ENCODE peak calls at places on chromosomes 3 and 15, in four cellular contexts. One of them, this sample, is unnamed.

GRCh38 chr3:124600765-124601164 is 129.5 kb upstream of the UMPS start:
- DNase-seq in pancreas: no peak
- DNase-seq in cardiac muscle cell: no peak
- DNase-seq in PC-3: peak
- DNase-seq in this sample: no peak

GRCh38 chr3:97957617-97958311 is 14.5 kb downstream of the RIOX2 start:
- DNase-seq in pancreas: no peak
- DNase-seq in cardiac muscle cell: no peak
- DNase-seq in PC-3: peak
- DNase-seq in this sample: no peak

GRCh38 chr3:81602781-81603180 is 158.7 kb downstream of the GBE1 start:
- DNase-seq in pancreas: no peak
- DNase-seq in cardiac muscle cell: no peak
- DNase-seq in PC-3: no peak
- DNase-seq in this sample: no peak

GRCh38 chr3:35679409-35680080 is 40.2 kb downstream of the ARPP21 start:
- DNase-seq in pancreas: no peak
- DNase-seq in cardiac muscle cell: no peak
- DNase-seq in PC-3: no peak
- DNase-seq in this sample: no peak

GRCh38 chr15:75904241-75904631 is 558 bp downstream of the FBXO22 start:
- DNase-seq in pancreas: peak
- DNase-seq in cardiac muscle cell: peak
- DNase-seq in PC-3: peak
- DNase-seq in this sample: peak

GRCh38 chr15:64740361-64741170 is 34.8 kb downstream of the RBPMS2 start:
- DNase-seq in pancreas: no peak
- DNase-seq in cardiac muscle cell: no peak
- DNase-seq in PC-3: peak
- DNase-seq in this sample: peak

GRCh38 chr3:174441588-174442316 is 417.4 kb upstream of the NAALADL2 start:
- DNase-seq in pancreas: no peak
- DNase-seq in cardiac muscle cell: no peak
- DNase-seq in PC-3: peak
- DNase-seq in this sample: no peak

GRCh38 chr3:40588406-40588805 is 63.6 kb downstream of the ZNF621 start:
- DNase-seq in pancreas: no peak
- DNase-seq in cardiac muscle cell: no peak
- DNase-seq in PC-3: peak
- DNase-seq in this sample: no peak

DNA sequence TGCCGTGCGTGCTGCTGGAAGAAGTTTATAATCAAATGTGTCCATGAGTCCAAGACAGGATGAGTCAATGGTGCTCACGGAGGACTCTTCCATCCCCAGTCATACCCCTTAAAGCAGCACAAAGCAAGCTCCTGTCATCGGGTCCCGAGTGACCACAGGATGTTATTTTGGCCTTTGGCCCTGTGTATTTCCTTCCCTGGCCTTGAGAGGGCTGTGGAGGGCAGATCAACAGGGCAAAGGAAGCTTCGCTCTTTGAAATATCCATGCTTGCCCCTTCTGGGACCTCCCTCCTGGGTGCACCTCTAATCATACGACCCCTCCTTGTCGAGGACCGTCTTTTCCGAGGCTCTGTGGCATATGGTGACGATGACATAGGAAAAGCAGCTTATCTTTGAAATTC is 93.4 kb downstream of the SLCO3A1 start:
- DNase-seq in pancreas: no peak
- DNase-seq in cardiac muscle cell: no peak
- DNase-seq in PC-3: no peak
- DNase-seq in this sample: no peak
- H3K27ac ChIP-seq in pancreas: peak
- H3K27ac ChIP-seq in cardiac muscle cell: peak
- H3K27ac ChIP-seq in PC-3: no peak
- H3K27ac ChIP-seq in this sample: no peak

GRCh38 chr3:8097690-8098089 is 403.9 kb upstream of the LMCD1 start:
- DNase-seq in pancreas: no peak
- DNase-seq in cardiac muscle cell: no peak
- DNase-seq in PC-3: no peak
- DNase-seq in this sample: no peak
- TF ChIP-seq CTCF in pancreas: no peak
- TF ChIP-seq CTCF in cardiac muscle cell: peak
- TF ChIP-seq CTCF in PC-3: peak
- TF ChIP-seq CTCF in this sample: no peak

GRCh38 chr3:115100806-115101205 is 46.3 kb downstream of the ZBTB20 start:
- DNase-seq in pancreas: no peak
- DNase-seq in cardiac muscle cell: no peak
- DNase-seq in PC-3: no peak
- DNase-seq in this sample: no peak

GRCh38 chr3:115095236-115095635 is 51.9 kb downstream of the ZBTB20 start:
- DNase-seq in pancreas: no peak
- DNase-seq in cardiac muscle cell: no peak
- DNase-seq in PC-3: no peak
- DNase-seq in this sample: no peak

GRCh38 chr3:115098354-115099073 is 48.6 kb downstream of the ZBTB20 start:
- DNase-seq in pancreas: no peak
- DNase-seq in cardiac muscle cell: no peak
- DNase-seq in PC-3: no peak
- DNase-seq in this sample: no peak

GRCh38 chr3:115100172-115100571 is 46.9 kb downstream of the ZBTB20 start:
- DNase-seq in pancreas: no peak
- DNase-seq in cardiac muscle cell: peak
- DNase-seq in PC-3: peak
- DNase-seq in this sample: peak

GRCh38 chr3:115099115-115099884 is 47.8 kb downstream of the ZBTB20 start:
- DNase-seq in pancreas: no peak
- DNase-seq in cardiac muscle cell: no peak
- DNase-seq in PC-3: no peak
- DNase-seq in this sample: peak
- H3K27ac ChIP-seq in pancreas: peak
- H3K27ac ChIP-seq in cardiac muscle cell: peak
- H3K27ac ChIP-seq in PC-3: no peak
- H3K27ac ChIP-seq in this sample: peak

GRCh38 chr3:4914464-4914863 is 64.8 kb upstream of the BHLHE40 start:
- DNase-seq in pancreas: no peak
- DNase-seq in cardiac muscle cell: no peak
- DNase-seq in PC-3: no peak
- DNase-seq in this sample: no peak
- TF ChIP-seq CTCF in pancreas: no peak
- TF ChIP-seq CTCF in cardiac muscle cell: no peak
- TF ChIP-seq CTCF in PC-3: no peak
- TF ChIP-seq CTCF in this sample: no peak

GRCh38 chr15:58039260-58040035 is 26.1 kb downstream of the ALDH1A2 start:
- DNase-seq in pancreas: no peak
- DNase-seq in cardiac muscle cell: no peak
- DNase-seq in PC-3: peak
- DNase-seq in this sample: no peak
- H3K27ac ChIP-seq in pancreas: no peak
- H3K27ac ChIP-seq in cardiac muscle cell: no peak
- H3K27ac ChIP-seq in PC-3: peak
- H3K27ac ChIP-seq in this sample: no peak

DNA sequence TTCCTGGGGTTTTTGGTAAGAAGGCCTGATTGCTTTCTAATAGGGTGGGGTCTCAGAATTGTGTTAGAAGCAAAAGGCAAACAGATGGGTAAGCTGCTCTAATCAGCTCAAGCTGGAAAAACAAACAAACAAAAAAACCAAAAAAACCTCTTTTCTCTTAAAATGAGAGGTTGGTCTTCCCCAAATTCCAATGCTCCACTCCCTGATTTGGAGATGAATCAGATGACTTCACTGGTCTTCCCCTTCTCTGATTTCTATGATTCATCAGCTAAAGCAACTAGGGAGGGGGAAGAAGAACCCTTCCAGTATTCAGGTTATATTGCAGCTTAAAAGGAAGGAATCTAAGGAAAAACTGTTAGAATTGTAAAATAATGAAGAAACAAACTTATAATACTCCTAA is 9.6 kb upstream of the ANXA2 start:
- DNase-seq in pancreas: no peak
- DNase-seq in cardiac muscle cell: no peak
- DNase-seq in PC-3: peak
- DNase-seq in this sample: no peak
- TF ChIP-seq CTCF in pancreas: no peak
- TF ChIP-seq CTCF in cardiac muscle cell: no peak
- TF ChIP-seq CTCF in PC-3: no peak
- TF ChIP-seq CTCF in this sample: no peak

This sample was measured in testis.